ENCODE peak calls at places on chromosome 22, in eight cellular contexts. Z, M, O, T, C, G, R and V are unnamed samples. For H3K4me1, the result is how much of the 10 kb centered on the place peaks cover.

GRCh38 chr22:28810839-28811491 is 10.6 kb upstream of the XBP1 start:
- DNase-seq in G (no peak), C (no peak), T (no peak), R (no peak), M (no peak), Z (peak), O (no peak), V (no peak)

GRCh38 chr22:17884951-17885350 is 110.7 kb upstream of the BID start:
- DNase-seq in T (no peak), Z (no peak), G (no peak), R (no peak), C (no peak), O (no peak), M (no peak), V (peak)

GRCh38 chr22:23072035-23072910 is 2.0 kb downstream of the GNAZ start:
- DNase-seq in R (no peak), C (no peak), T (no peak), O (no peak), G (no peak), Z (no peak), M (no peak), V (no peak)

GRCh38 chr22:41341990-41342389 is 39.8 kb upstream of the TEF start:
- DNase-seq in R (no peak), T (no peak), O (no peak), Z (no peak), C (no peak), M (no peak), G (no peak), V (no peak)

GRCh38 chr22:36067237-36067558 is 38.6 kb upstream of the RBFOX2 start:
- DNase-seq in O (no peak), G (no peak), R (no peak), T (no peak), M (no peak), C (no peak), Z (no peak), V (no peak)

GRCh38 chr22:30261134-30261533 is 5.5 kb downstream of the OSM start:
- DNase-seq in T (no peak), Z (no peak), C (no peak), G (no peak), O (no peak), M (no peak), R (no peak), V (no peak)

GRCh38 chr22:32806296-32806695 is 4.8 kb downstream of the TIMP3 start:
- DNase-seq in T (no peak), G (no peak), M (no peak), O (no peak), Z (no peak), R (no peak), C (no peak), V (no peak)

GRCh38 chr22:33380789-33381530 is 322.8 kb upstream of the SYN3 start:
- DNase-seq in M (no peak), Z (no peak), C (no peak), G (no peak), T (no peak), R (no peak), O (no peak), V (peak)

GRCh38 chr22:27542602-27543001 is 259.0 kb downstream of the MN1 start:
- DNase-seq in M (no peak), T (no peak), Z (no peak), C (no peak), G (no peak), O (no peak), R (no peak), V (no peak)

GRCh38 chr22:24105018-24105360 is 76.3 kb upstream of the SUSD2 start:
- DNase-seq in C (no peak), Z (no peak), O (no peak), G (no peak), R (no peak), T (no peak), M (no peak), V (peak)

GRCh38 chr22:24106385-24107381 is 74.6 kb upstream of the SUSD2 start:
- DNase-seq in T (no peak), G (no peak), M (no peak), O (peak), Z (peak), C (no peak), R (peak), V (no peak)

GRCh38 chr22:24102366-24103200 is 78.7 kb upstream of the SUSD2 start:
- DNase-seq in G (peak), R (no peak), T (no peak), O (no peak), C (no peak), M (no peak), Z (no peak), V (no peak)

GRCh38 chr22:24105661-24106060 is 75.6 kb upstream of the SUSD2 start:
- DNase-seq in M (no peak), R (no peak), G (no peak), T (no peak), Z (no peak), C (no peak), O (no peak), V (no peak)

GRCh38 chr22:24104307-24105017 is 76.8 kb upstream of the SUSD2 start:
- DNase-seq in G (no peak), M (no peak), R (no peak), C (no peak), Z (no peak), O (no peak), T (no peak), V (no peak)
- H3K4me1 ChIP-seq in G (under half), M (under half), R (under half), C (under half), Z (under half), O (under half), T (under half), V (under half)

DNA sequence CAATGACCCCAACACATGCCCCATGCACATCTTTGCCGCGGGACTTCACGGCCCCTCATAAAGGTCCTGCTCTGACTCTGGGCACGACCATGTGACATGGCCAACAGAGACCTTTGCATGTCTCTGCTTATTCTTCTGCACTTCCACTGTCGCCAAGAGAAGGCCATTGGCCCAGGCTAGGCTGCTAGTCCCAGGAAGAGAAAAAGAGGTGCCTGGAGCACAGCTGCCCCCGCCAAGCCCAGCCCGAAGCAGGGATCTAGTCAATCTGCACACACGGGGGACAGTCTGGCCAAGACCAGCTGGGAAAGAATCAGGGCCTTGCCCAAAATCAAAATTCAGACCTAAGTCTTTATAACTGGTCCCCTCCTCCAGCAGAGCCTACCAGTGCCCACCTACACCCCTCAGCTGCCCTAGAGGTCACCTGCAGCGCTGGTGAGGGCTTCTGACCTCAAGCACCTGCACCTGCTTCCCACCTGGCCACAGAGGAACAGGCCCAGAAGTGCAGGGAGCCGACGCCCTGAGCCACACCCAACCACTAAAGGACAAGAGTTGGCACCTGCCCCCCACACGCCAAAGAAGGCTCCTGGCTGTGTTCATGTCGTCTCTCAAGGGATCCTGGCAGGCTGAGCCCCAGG is 8.0 kb downstream of the SULT4A1 start:
- DNase-seq in G (no peak), C (no peak), O (no peak), Z (no peak), M (no peak), T (no peak), R (no peak), V (no peak)
- H3K4me1 ChIP-seq in G (under half), C (under half), O (under half), Z (under half), M (under half), T (under half), R (under half), V (under half)

GRCh38 chr22:20944042-20944441 is 23.0 kb upstream of the AIFM3 start:
- DNase-seq in R (no peak), T (no peak), G (no peak), M (no peak), Z (no peak), C (no peak), O (no peak), V (no peak)
- H3K4me1 ChIP-seq in R (under half), T (under half), G (under half), M (under half), Z (under half), C (under half), O (under half), V (under half)

DNA sequence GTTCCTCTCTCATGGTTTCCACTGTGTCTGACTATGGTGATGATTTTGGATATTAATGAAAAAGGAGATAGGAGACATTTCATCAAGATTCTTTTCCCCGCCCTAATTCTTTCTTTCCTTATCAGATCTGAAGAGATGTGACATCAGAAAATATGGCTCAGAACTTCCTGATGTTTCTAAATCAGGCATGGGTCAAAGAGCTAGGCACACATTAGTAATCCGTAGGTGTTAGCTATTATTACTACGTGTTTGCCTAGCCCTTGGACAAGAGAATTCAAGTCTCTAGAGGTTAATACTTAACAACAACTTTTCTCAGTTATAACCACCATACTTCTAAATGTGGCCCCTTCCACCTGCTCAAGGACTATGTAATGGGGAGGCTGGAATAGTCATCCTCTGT is 5.8 kb downstream of the JOSD1 start:
- DNase-seq in O (no peak), Z (no peak), G (no peak), T (no peak), M (no peak), R (no peak), C (no peak), V (no peak)
- H3K4me1 ChIP-seq in O (under half), Z (under half), G (under half), T (under half), M (under half), R (under half), C (under half), V (under half)

GRCh38 chr22:46040471-46041465 is 63.8 kb upstream of the WNT7B start:
- DNase-seq in T (no peak), M (no peak), C (peak), R (peak), Z (no peak), O (no peak), G (peak), V (no peak)

GRCh38 chr22:46041642-46042041 is 64.7 kb upstream of the WNT7B start:
- DNase-seq in O (no peak), C (peak), G (peak), Z (no peak), M (no peak), R (no peak), T (no peak), V (no peak)

GRCh38 chr22:46043816-46044717 is 67.1 kb upstream of the WNT7B start:
- DNase-seq in O (peak), R (peak), Z (no peak), T (no peak), G (peak), C (peak), M (no peak), V (no peak)

GRCh38 chr22:46043339-46043738 is 66.4 kb upstream of the WNT7B start:
- DNase-seq in G (peak), Z (no peak), T (no peak), M (no peak), C (peak), O (no peak), R (no peak), V (no peak)

GRCh38 chr22:46042786-46043185 is 65.8 kb upstream of the WNT7B start:
- DNase-seq in O (no peak), Z (no peak), R (no peak), T (no peak), M (no peak), G (peak), C (peak), V (no peak)
- H3K4me1 ChIP-seq in O (under half), Z (under half), R (under half), T (under half), M (under half), G (half or more), C (half or more), V (under half)

GRCh38 chr22:24555160-24555495 is 190 bp upstream of the GUCD1 start:
- DNase-seq in C (peak), Z (peak), M (peak), G (peak), R (peak), T (peak), O (peak), V (peak)
- H3K4me1 ChIP-seq in C (under half), Z (under half), M (under half), G (half or more), R (half or more), T (under half), O (under half), V (under half)

DNA sequence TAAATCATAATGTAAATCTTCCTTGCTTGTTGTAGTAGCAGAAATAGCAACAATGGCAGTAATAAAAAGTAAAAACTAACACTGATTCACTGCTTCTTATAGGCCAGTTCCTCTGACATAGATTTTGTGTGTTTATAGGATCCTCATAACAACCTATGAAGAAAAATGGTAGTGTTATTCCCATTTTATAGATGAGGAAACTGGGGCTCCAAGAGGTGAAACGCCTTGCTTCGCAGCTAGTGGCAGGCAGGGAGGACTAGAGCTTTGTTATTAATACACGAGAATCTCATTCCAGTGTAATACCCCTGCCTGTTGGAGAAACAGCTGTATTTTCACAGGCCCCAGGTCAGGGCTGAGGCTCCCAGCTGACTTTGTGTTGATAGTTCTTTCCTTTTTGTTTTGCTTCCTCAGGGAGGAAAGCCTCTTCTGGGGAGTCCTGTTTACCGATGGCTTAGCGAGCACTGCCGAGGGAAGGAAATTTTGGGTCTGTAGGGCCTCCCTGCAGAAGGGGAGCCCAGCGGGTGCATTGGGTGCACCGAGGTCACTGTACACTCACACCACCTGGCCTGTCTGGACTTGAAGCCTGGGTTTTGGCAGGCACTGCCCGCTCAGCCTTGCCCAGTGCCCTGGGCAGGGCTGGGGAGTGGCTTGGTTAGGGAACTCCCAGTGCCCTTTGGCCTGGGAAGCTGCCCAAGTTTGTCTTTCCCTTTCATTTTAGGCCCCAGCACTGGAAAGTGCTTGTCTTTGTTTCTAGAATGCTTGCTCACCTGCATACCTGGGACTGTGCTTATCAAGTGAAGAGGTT is 13.5 kb downstream of the KIAA1671 start:
- DNase-seq in M (peak), R (no peak), O (no peak), T (no peak), G (peak), Z (no peak), C (no peak), V (peak)
- H3K4me1 ChIP-seq in M (under half), R (under half), O (under half), T (under half), G (under half), Z (under half), C (under half), V (under half)

GRCh38 chr22:37431811-37432707 is 4.8 kb upstream of the ELFN2 start:
- DNase-seq in M (no peak), Z (no peak), O (no peak), C (peak), R (no peak), G (no peak), T (no peak), V (peak)
- H3K4me1 ChIP-seq in M (under half), Z (under half), O (under half), C (under half), R (under half), G (under half), T (under half), V (under half)

DNA sequence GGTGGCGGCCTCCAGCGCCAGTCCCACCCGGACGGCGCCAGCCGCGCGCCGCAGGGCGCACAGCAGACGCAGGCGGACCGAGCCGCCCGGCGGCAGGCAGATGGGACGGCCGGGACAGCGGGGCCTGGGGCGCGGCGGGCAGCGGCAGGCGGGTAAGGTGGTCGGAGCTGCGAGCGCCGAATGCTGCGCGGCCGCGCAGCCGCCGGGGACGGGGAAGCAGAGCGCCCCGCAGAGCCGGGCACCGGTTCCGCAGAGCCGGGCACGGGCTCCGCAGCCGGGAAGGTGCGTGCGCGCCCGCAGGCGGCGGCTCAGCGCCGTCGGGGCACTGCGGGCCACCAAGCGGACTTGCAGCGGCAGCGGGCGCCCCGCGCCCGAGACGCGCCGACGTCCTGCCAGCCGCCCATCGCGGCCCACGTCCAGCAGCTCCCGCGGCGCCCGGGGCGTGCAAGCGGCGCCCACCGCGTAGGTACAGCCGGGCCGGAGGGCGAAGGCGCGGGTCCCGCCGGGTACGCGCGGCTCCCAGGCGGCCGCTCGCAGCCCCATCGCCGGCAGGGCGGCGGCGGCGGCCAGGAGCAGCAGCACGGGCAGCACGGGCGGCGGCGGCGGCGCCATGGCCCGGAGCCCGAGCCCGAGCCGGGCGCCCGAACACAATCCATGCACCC is 730 bp downstream of the CELSR1 start:
- DNase-seq in G (no peak), M (no peak), C (no peak), Z (no peak), T (no peak), R (no peak), O (peak), V (no peak)
- H3K4me1 ChIP-seq in G (under half), M (under half), C (under half), Z (under half), T (under half), R (under half), O (under half), V (under half)